ENCODE peak calls at places on chromosomes 16 and 17, in seven cellular contexts. One of them, this sample, is unnamed.

GRCh38 chr17:77110006-77110374 is 30.8 kb upstream of the SEC14L1 start:
- DNase-seq in HCT116: no peak
- DNase-seq in GM12878: peak; percentile 60
- DNase-seq in H1: no peak
- DNase-seq in HepG2: no peak
- DNase-seq in SK-N-SH: no peak
- DNase-seq in K562: no peak
- DNase-seq in this sample: no peak

GRCh38 chr17:10421946-10422542 is at the start of gene MYH8:
- DNase-seq in HCT116: no peak
- DNase-seq in GM12878: no peak
- DNase-seq in H1: no peak
- DNase-seq in HepG2: no peak
- DNase-seq in SK-N-SH: no peak
- DNase-seq in K562: no peak
- DNase-seq in this sample: no peak

GRCh38 chr17:50153650-50154575 is 3.4 kb upstream of the PPP1R9B start:
- DNase-seq in HCT116: no peak
- DNase-seq in GM12878: no peak
- DNase-seq in H1: no peak
- DNase-seq in HepG2: no peak
- DNase-seq in SK-N-SH: no peak
- DNase-seq in K562: peak; percentile 86
- DNase-seq in this sample: no peak

GRCh38 chr17:54967621-54968258 is 714 bp downstream of the COX11 start:
- DNase-seq in HCT116: peak; percentile 31
- DNase-seq in GM12878: no peak
- DNase-seq in H1: no peak
- DNase-seq in HepG2: peak; percentile 83
- DNase-seq in SK-N-SH: peak; percentile 37
- DNase-seq in K562: peak; percentile 62
- DNase-seq in this sample: peak; percentile 19

GRCh38 chr17:8153957-8154607 is 1.9 kb upstream of the PER1 start:
- DNase-seq in HCT116: peak; percentile 93
- DNase-seq in GM12878: no peak
- DNase-seq in H1: peak; percentile 75
- DNase-seq in HepG2: peak; percentile 69
- DNase-seq in SK-N-SH: peak; percentile 81
- DNase-seq in K562: peak; percentile 57
- DNase-seq in this sample: peak; percentile 64

GRCh38 chr16:75087040-75087979 is 29.3 kb downstream of the LDHD start:
- DNase-seq in HCT116: no peak
- DNase-seq in GM12878: no peak
- DNase-seq in H1: no peak
- DNase-seq in HepG2: peak; percentile 60
- DNase-seq in SK-N-SH: peak; percentile 36
- DNase-seq in K562: peak; percentile 45
- DNase-seq in this sample: peak; percentile 57

GRCh38 chr17:57499648-57500049 is 243.3 kb downstream of the MSI2 start:
- DNase-seq in HCT116: no peak
- DNase-seq in GM12878: no peak
- DNase-seq in H1: no peak
- DNase-seq in HepG2: peak; percentile 15
- DNase-seq in SK-N-SH: peak; percentile 45
- DNase-seq in K562: peak; percentile 33
- DNase-seq in this sample: no peak

GRCh38 chr16:23524001-23524400 is 13.7 kb upstream of the GGA2 start:
- DNase-seq in HCT116: no peak
- DNase-seq in GM12878: no peak
- DNase-seq in H1: no peak
- DNase-seq in HepG2: no peak
- DNase-seq in SK-N-SH: no peak
- DNase-seq in K562: no peak
- DNase-seq in this sample: no peak

GRCh38 chr17:36936455-36936934 is 780 bp upstream of the LHX1 start:
- DNase-seq in HCT116: no peak
- DNase-seq in GM12878: no peak
- DNase-seq in H1: no peak
- DNase-seq in HepG2: no peak
- DNase-seq in SK-N-SH: peak; percentile 84
- DNase-seq in K562: no peak
- DNase-seq in this sample: no peak

GRCh38 chr16:79532785-79533184 is 67.8 kb downstream of the MAF start:
- DNase-seq in HCT116: no peak
- DNase-seq in GM12878: no peak
- DNase-seq in H1: no peak
- DNase-seq in HepG2: no peak
- DNase-seq in SK-N-SH: no peak
- DNase-seq in K562: no peak
- DNase-seq in this sample: no peak

GRCh38 chr16:79437764-79438728 is 162.5 kb downstream of the MAF start:
- DNase-seq in HCT116: no peak
- DNase-seq in GM12878: no peak
- DNase-seq in H1: no peak
- DNase-seq in HepG2: no peak
- DNase-seq in SK-N-SH: peak; percentile 34
- DNase-seq in K562: no peak
- DNase-seq in this sample: no peak

GRCh38 chr17:45680360-45680759 is 103.8 kb upstream of the CRHR1 start:
- DNase-seq in HCT116: no peak
- DNase-seq in GM12878: no peak
- DNase-seq in H1: no peak
- DNase-seq in HepG2: no peak
- DNase-seq in SK-N-SH: no peak
- DNase-seq in K562: no peak
- DNase-seq in this sample: no peak

GRCh38 chr17:29645516-29646051 is 22.9 kb upstream of the CORO6 start:
- DNase-seq in HCT116: no peak
- DNase-seq in GM12878: no peak
- DNase-seq in H1: no peak
- DNase-seq in HepG2: no peak
- DNase-seq in SK-N-SH: peak; percentile 55
- DNase-seq in K562: no peak
- DNase-seq in this sample: no peak

GRCh38 chr16:74451951-74452758 is 30.9 kb upstream of the CLEC18B start:
- DNase-seq in HCT116: no peak
- DNase-seq in GM12878: peak; percentile 38
- DNase-seq in H1: no peak
- DNase-seq in HepG2: no peak
- DNase-seq in SK-N-SH: no peak
- DNase-seq in K562: no peak
- DNase-seq in this sample: no peak

GRCh38 chr17:63834431-63835166 is 7.1 kb upstream of the FTSJ3 start:
- DNase-seq in HCT116: peak; percentile 83
- DNase-seq in GM12878: no peak
- DNase-seq in H1: peak; percentile 54
- DNase-seq in HepG2: peak; percentile 81
- DNase-seq in SK-N-SH: peak; percentile 87
- DNase-seq in K562: peak; percentile 54
- DNase-seq in this sample: peak; percentile 51

GRCh38 chr16:17282247-17282646 is 188.5 kb downstream of the XYLT1 start:
- DNase-seq in HCT116: no peak
- DNase-seq in GM12878: no peak
- DNase-seq in H1: no peak
- DNase-seq in HepG2: no peak
- DNase-seq in SK-N-SH: no peak
- DNase-seq in K562: no peak
- DNase-seq in this sample: no peak

GRCh38 chr17:20032636-20033035 is 23.5 kb downstream of the SPECC1 start:
- DNase-seq in HCT116: no peak
- DNase-seq in GM12878: no peak
- DNase-seq in H1: no peak
- DNase-seq in HepG2: no peak
- DNase-seq in SK-N-SH: no peak
- DNase-seq in K562: no peak
- DNase-seq in this sample: no peak

GRCh38 chr17:72618018-72618509 is 474.4 kb downstream of the SLC39A11 start:
- DNase-seq in HCT116: peak; percentile 66
- DNase-seq in GM12878: no peak
- DNase-seq in H1: no peak
- DNase-seq in HepG2: peak; percentile 92
- DNase-seq in SK-N-SH: peak; percentile 80
- DNase-seq in K562: no peak
- DNase-seq in this sample: peak; percentile 78

GRCh38 chr17:7673239-7673638 is 14.1 kb downstream of the TP53 start:
- DNase-seq in HCT116: no peak
- DNase-seq in GM12878: peak; percentile 3
- DNase-seq in H1: no peak
- DNase-seq in HepG2: peak; percentile 27
- DNase-seq in SK-N-SH: no peak
- DNase-seq in K562: no peak
- DNase-seq in this sample: no peak

GRCh38 chr16:64356267-64356666 is 765.6 kb downstream of the CDH11 start:
- DNase-seq in HCT116: no peak
- DNase-seq in GM12878: no peak
- DNase-seq in H1: no peak
- DNase-seq in HepG2: no peak
- DNase-seq in SK-N-SH: no peak
- DNase-seq in K562: no peak
- DNase-seq in this sample: no peak

GRCh38 chr17:73822371-73822770 is 178.1 kb upstream of the SDK2 start:
- DNase-seq in HCT116: no peak
- DNase-seq in GM12878: no peak
- DNase-seq in H1: no peak
- DNase-seq in HepG2: no peak
- DNase-seq in SK-N-SH: no peak
- DNase-seq in K562: no peak
- DNase-seq in this sample: no peak

GRCh38 chr17:64002658-64003525 is 4.7 kb downstream of the PRR29 start:
- DNase-seq in HCT116: no peak
- DNase-seq in GM12878: no peak
- DNase-seq in H1: no peak
- DNase-seq in HepG2: no peak
- DNase-seq in SK-N-SH: peak; percentile 20
- DNase-seq in K562: peak; percentile 11
- DNase-seq in this sample: no peak

GRCh38 chr17:60230358-60230757 is 80.6 kb downstream of the CA4 start:
- DNase-seq in HCT116: no peak
- DNase-seq in GM12878: no peak
- DNase-seq in H1: no peak
- DNase-seq in HepG2: no peak
- DNase-seq in SK-N-SH: no peak
- DNase-seq in K562: no peak
- DNase-seq in this sample: no peak

GRCh38 chr17:57600092-57600491 is 145.0 kb downstream of the CCDC182 start:
- DNase-seq in HCT116: no peak
- DNase-seq in GM12878: no peak
- DNase-seq in H1: no peak
- DNase-seq in HepG2: no peak
- DNase-seq in SK-N-SH: no peak
- DNase-seq in K562: no peak
- DNase-seq in this sample: no peak

GRCh38 chr16:89350701-89351380 is 133.3 kb downstream of the ZNF778 start:
- DNase-seq in HCT116: no peak
- DNase-seq in GM12878: no peak
- DNase-seq in H1: no peak
- DNase-seq in HepG2: no peak
- DNase-seq in SK-N-SH: no peak
- DNase-seq in K562: no peak
- DNase-seq in this sample: no peak

GRCh38 chr17:17026163-17026562 is 16.1 kb upstream of the MPRIP start:
- DNase-seq in HCT116: no peak
- DNase-seq in GM12878: no peak
- DNase-seq in H1: no peak
- DNase-seq in HepG2: no peak
- DNase-seq in SK-N-SH: no peak
- DNase-seq in K562: no peak
- DNase-seq in this sample: no peak

GRCh38 chr17:17027442-17028058 is 14.7 kb upstream of the MPRIP start:
- DNase-seq in HCT116: no peak
- DNase-seq in GM12878: no peak
- DNase-seq in H1: no peak
- DNase-seq in HepG2: no peak
- DNase-seq in SK-N-SH: no peak
- DNase-seq in K562: no peak
- DNase-seq in this sample: no peak

GRCh38 chr17:17025621-17026020 is 16.6 kb upstream of the MPRIP start:
- DNase-seq in HCT116: no peak
- DNase-seq in GM12878: no peak
- DNase-seq in H1: no peak
- DNase-seq in HepG2: no peak
- DNase-seq in SK-N-SH: no peak
- DNase-seq in K562: no peak
- DNase-seq in this sample: no peak

GRCh38 chr17:17022011-17022800 is 20.1 kb upstream of the MPRIP start:
- DNase-seq in HCT116: no peak
- DNase-seq in GM12878: no peak
- DNase-seq in H1: no peak
- DNase-seq in HepG2: no peak
- DNase-seq in SK-N-SH: no peak
- DNase-seq in K562: no peak
- DNase-seq in this sample: no peak

GRCh38 chr17:17024778-17025300 is 17.4 kb upstream of the MPRIP start:
- DNase-seq in HCT116: no peak
- DNase-seq in GM12878: no peak
- DNase-seq in H1: no peak
- DNase-seq in HepG2: no peak
- DNase-seq in SK-N-SH: peak; percentile 78
- DNase-seq in K562: no peak
- DNase-seq in this sample: no peak
- TF ChIP-seq JUND in HCT116: no peak
- TF ChIP-seq JUND in GM12878: no peak
- TF ChIP-seq JUND in H1: no peak
- TF ChIP-seq JUND in HepG2: no peak
- TF ChIP-seq JUND in SK-N-SH: no peak
- TF ChIP-seq JUND in K562: no peak
- TF ChIP-seq JUND in this sample: no peak

DNA sequence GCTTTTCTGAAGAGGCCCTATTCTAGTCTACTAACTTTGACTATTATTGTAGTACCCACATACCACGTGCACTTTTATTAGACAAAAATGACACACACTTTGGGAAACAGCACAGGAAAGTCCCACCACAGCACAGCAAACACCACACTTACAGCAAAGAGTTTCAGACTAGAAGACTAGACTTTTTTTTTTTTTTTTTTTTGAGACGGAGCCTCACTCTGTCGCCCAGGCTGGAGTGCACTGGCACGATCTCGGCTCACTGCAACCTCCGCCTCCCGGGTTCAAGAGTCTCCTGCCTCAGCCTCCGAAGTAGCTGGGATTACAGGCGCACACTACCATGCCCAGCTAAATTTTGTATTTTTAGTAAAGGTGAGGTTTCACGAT is 20.1 kb downstream of the YWHAE start:
- DNase-seq in HCT116: no peak
- DNase-seq in GM12878: peak; percentile 74
- DNase-seq in H1: no peak
- DNase-seq in HepG2: no peak
- DNase-seq in SK-N-SH: no peak
- DNase-seq in K562: no peak
- DNase-seq in this sample: no peak
- TF ChIP-seq JUND in HCT116: no peak
- TF ChIP-seq JUND in GM12878: no peak
- TF ChIP-seq JUND in H1: no peak
- TF ChIP-seq JUND in HepG2: no peak
- TF ChIP-seq JUND in SK-N-SH: no peak
- TF ChIP-seq JUND in K562: no peak
- TF ChIP-seq JUND in this sample: no peak

GRCh38 chr17:75352079-75352569 is 53.4 kb downstream of the GRB2 start:
- DNase-seq in HCT116: no peak
- DNase-seq in GM12878: no peak
- DNase-seq in H1: no peak
- DNase-seq in HepG2: no peak
- DNase-seq in SK-N-SH: peak; percentile 30
- DNase-seq in K562: no peak
- DNase-seq in this sample: no peak
- TF ChIP-seq JUND in HCT116: no peak
- TF ChIP-seq JUND in GM12878: no peak
- TF ChIP-seq JUND in H1: no peak
- TF ChIP-seq JUND in HepG2: no peak
- TF ChIP-seq JUND in SK-N-SH: no peak
- TF ChIP-seq JUND in K562: peak; percentile 19
- TF ChIP-seq JUND in this sample: no peak

GRCh38 chr16:88320947-88321634 is 61.7 kb upstream of the ZNF469 start:
- DNase-seq in HCT116: peak; percentile 42
- DNase-seq in GM12878: no peak
- DNase-seq in H1: no peak
- DNase-seq in HepG2: no peak
- DNase-seq in SK-N-SH: no peak
- DNase-seq in K562: peak; percentile 49
- DNase-seq in this sample: peak; percentile 68
- TF ChIP-seq JUND in HCT116: no peak
- TF ChIP-seq JUND in GM12878: no peak
- TF ChIP-seq JUND in H1: no peak
- TF ChIP-seq JUND in HepG2: no peak
- TF ChIP-seq JUND in SK-N-SH: no peak
- TF ChIP-seq JUND in K562: no peak
- TF ChIP-seq JUND in this sample: no peak

This sample was measured in T47D.